ENCODE peak calls at places on chromosomes 2 and 18, in eight cellular contexts. A is IMR-90, P is A549, E is esophagus squamous epithelium, X is Peyer's patch, V is testis, W is gastrocnemius medialis, L is thyroid gland. D is an unnamed sample.

GRCh38 chr18:27225947-27226481 is 40.9 kb upstream of the CHST9 start:
- DNase-seq in P (no peak), E (no peak), W (no peak), V (no peak), L (no peak), X (no peak), A (no peak), D (no peak)

GRCh38 chr2:189146553-189146952 is 33.0 kb downstream of the COL5A2 start:
- DNase-seq in X (no peak), W (no peak), E (no peak), V (no peak), A (no peak), L (no peak), P (no peak), D (no peak)

GRCh38 chr2:23618696-23619530 is 233.9 kb downstream of the KLHL29 start:
- DNase-seq in L (no peak), X (no peak), W (no peak), V (no peak), A (peak), P (no peak), E (no peak), D (no peak)

GRCh38 chr2:30695749-30696148 is 111.5 kb downstream of the CAPN13 start:
- DNase-seq in E (no peak), A (no peak), P (no peak), W (no peak), V (no peak), X (no peak), L (no peak), D (no peak)

GRCh38 chr18:51151568-51152511 is 45.6 kb downstream of the MEX3C start:
- DNase-seq in L (no peak), W (no peak), V (no peak), P (no peak), A (no peak), X (no peak), E (no peak), D (no peak)

GRCh38 chr2:193738892-193739291 is 1544.2 kb upstream of the TMEFF2 start:
- DNase-seq in X (no peak), A (no peak), V (no peak), W (no peak), L (no peak), E (no peak), P (no peak), D (no peak)

GRCh38 chr18:54204883-54205282 is 19.6 kb downstream of the MBD2 start:
- DNase-seq in E (no peak), A (no peak), W (no peak), P (no peak), X (no peak), L (no peak), V (no peak), D (no peak)

GRCh38 chr2:174878537-174879147 is 114.4 kb upstream of the CHRNA1 start:
- DNase-seq in P (no peak), X (no peak), A (peak), W (no peak), V (peak), L (peak), E (no peak), D (peak)

GRCh38 chr2:218306184-218306920 is 14.0 kb upstream of the TMBIM1 start:
- DNase-seq in L (peak), W (no peak), V (no peak), E (no peak), X (no peak), P (no peak), A (no peak), D (no peak)

GRCh38 chr2:180038997-180039396 is 31.9 kb upstream of the CWC22 start:
- DNase-seq in P (no peak), W (no peak), E (no peak), A (no peak), V (no peak), L (no peak), X (no peak), D (no peak)

GRCh38 chr18:31493171-31493570 is 4.8 kb upstream of the DSG2 start:
- DNase-seq in A (no peak), V (no peak), X (no peak), E (no peak), P (no peak), L (no peak), W (no peak), D (no peak)

GRCh38 chr2:16525265-16525887 is 140.3 kb downstream of the CYRIA start:
- DNase-seq in L (no peak), P (peak), V (peak), E (no peak), W (peak), A (no peak), X (no peak), D (no peak)

GRCh38 chr18:57786038-57786437 is 17.1 kb downstream of the ATP8B1 start:
- DNase-seq in W (no peak), L (no peak), E (no peak), P (no peak), X (no peak), V (no peak), A (no peak), D (no peak)

GRCh38 chr2:64987963-64988419 is 1.2 kb upstream of the SLC1A4 start:
- DNase-seq in P (no peak), E (no peak), L (no peak), A (peak), X (no peak), V (no peak), W (no peak), D (no peak)

GRCh38 chr18:22169889-22170420 is 566 bp downstream of the GATA6 start:
- DNase-seq in P (no peak), V (peak), L (peak), X (peak), A (peak), E (no peak), W (no peak), D (peak)

GRCh38 chr2:12819098-12819465 is 102.3 kb downstream of the TRIB2 start:
- DNase-seq in P (no peak), A (peak), L (peak), X (no peak), V (peak), E (peak), W (peak), D (peak)

GRCh38 chr2:226378733-226379132 is 420.9 kb downstream of the IRS1 start:
- DNase-seq in X (no peak), W (no peak), L (no peak), P (no peak), E (no peak), A (peak), V (no peak), D (no peak)

GRCh38 chr2:120237491-120237902 is 14.3 kb upstream of the TMEM185B start:
- DNase-seq in P (peak), A (peak), L (no peak), W (no peak), X (no peak), E (no peak), V (no peak), D (no peak)

GRCh38 chr2:199484927-199485326 is 27.2 kb upstream of the SATB2 start:
- DNase-seq in E (no peak), V (no peak), P (no peak), A (no peak), X (no peak), L (no peak), W (no peak), D (no peak)

GRCh38 chr2:17470855-17471641 is 47.2 kb downstream of the RAD51AP2 start:
- DNase-seq in L (no peak), E (no peak), A (peak), W (no peak), P (peak), V (peak), X (no peak), D (no peak)

GRCh38 chr2:199310654-199311275 is 147.0 kb downstream of the SATB2 start:
- DNase-seq in V (no peak), L (no peak), E (no peak), X (no peak), W (no peak), P (no peak), A (no peak), D (no peak)

GRCh38 chr2:100071350-100072043 is 70.9 kb downstream of the AFF3 start:
- DNase-seq in P (no peak), E (no peak), L (no peak), V (no peak), A (no peak), X (no peak), W (no peak), D (no peak)

GRCh38 chr2:187768995-187769394 is 214.8 kb upstream of the TFPI start:
- DNase-seq in L (no peak), P (no peak), W (no peak), X (no peak), E (no peak), V (no peak), A (no peak), D (no peak)

GRCh38 chr18:28837100-28837499 is 660.2 kb upstream of the CDH2 start:
- DNase-seq in P (no peak), E (no peak), V (no peak), X (no peak), W (no peak), L (no peak), A (no peak), D (no peak)

GRCh38 chr18:58785171-58785805 is 79.4 kb upstream of the ZNF532 start:
- DNase-seq in A (peak), V (no peak), L (no peak), E (no peak), X (no peak), W (no peak), P (peak), D (peak)

GRCh38 chr2:166081131-166081632 is 46.6 kb downstream of the SCN1A start:
- DNase-seq in W (no peak), E (no peak), X (no peak), V (no peak), P (no peak), A (peak), L (no peak), D (no peak)

GRCh38 chr2:105378921-105379383 is 19.9 kb downstream of the FHL2 start:
- DNase-seq in P (no peak), V (no peak), E (no peak), L (no peak), A (no peak), X (no peak), W (no peak), D (peak)

GRCh38 chr2:209773377-209773776 is 1.7 kb downstream of the UNC80 start:
- DNase-seq in A (no peak), X (no peak), V (no peak), L (no peak), W (no peak), P (no peak), E (no peak), D (no peak)

GRCh38 chr2:74458957-74459290 is 686 bp downstream of the WBP1 start:
- DNase-seq in V (no peak), L (no peak), W (no peak), A (no peak), X (no peak), P (no peak), E (no peak), D (no peak)

GRCh38 chr2:206982360-206982759 is 43.0 kb downstream of the CPO start:
- DNase-seq in A (no peak), V (no peak), L (no peak), X (no peak), P (no peak), W (no peak), E (no peak), D (no peak)

GRCh38 chr18:24876266-24876665 is 415.8 kb downstream of the HRH4 start:
- DNase-seq in L (no peak), V (no peak), E (no peak), W (no peak), P (no peak), A (no peak), X (no peak), D (no peak)

GRCh38 chr18:24878289-24878688 is 417.9 kb downstream of the HRH4 start:
- DNase-seq in W (no peak), L (no peak), X (no peak), V (peak), P (no peak), E (no peak), A (peak), D (no peak)

GRCh38 chr18:24875286-24875685 is 414.8 kb downstream of the HRH4 start:
- DNase-seq in X (no peak), A (no peak), L (no peak), V (no peak), P (no peak), W (no peak), E (no peak), D (no peak)

DNA sequence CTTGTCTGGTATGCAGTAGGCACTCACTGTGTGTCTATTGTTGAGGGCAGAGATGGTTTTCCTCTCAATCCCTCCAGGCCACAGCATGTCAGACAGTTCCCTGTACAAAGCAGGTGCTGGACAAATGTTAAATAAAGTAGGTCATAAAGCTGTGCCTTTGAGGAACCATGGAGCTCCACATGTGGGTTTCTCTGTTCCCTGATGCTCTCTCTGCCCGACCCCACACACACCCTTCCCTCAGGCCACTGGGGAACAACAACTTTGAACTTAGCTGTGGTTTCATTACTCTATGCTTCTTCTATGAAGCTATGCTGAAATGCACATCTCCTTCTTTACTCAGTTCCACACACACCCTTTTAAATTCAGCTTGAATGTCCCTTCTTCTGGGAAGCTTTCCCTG is 415.3 kb downstream of the HRH4 start:
- DNase-seq in L (no peak), P (no peak), A (no peak), E (no peak), W (no peak), X (no peak), V (no peak), D (no peak)
- H3K27ac ChIP-seq in L (no peak), P (no peak), A (no peak), E (no peak), W (no peak), X (no peak), V (no peak), D (no peak)

DNA sequence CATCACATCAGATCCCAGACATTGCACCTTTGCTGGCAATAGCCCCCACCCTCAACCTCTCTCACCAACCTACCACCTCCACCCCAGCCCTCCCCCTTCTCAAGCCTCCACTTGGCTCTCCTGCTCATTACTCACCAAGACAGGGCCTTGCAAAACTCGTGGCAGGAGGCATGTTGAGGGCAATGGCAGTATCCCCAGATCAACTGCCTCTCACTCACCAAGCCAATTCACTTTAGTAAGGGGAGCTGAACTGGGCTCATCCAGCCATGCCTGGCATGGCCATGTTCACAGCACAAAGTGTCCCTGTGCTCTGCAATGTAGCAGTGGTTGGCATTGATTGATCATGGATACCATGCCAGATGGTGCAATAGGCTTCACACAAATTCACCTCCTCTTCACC is 46.3 kb upstream of the TEX51 start:
- DNase-seq in A (no peak), X (no peak), E (no peak), L (no peak), P (no peak), W (no peak), V (no peak), D (no peak)
- H3K4me3 ChIP-seq in A (no peak), X (no peak), E (no peak), L (no peak), P (no peak), W (no peak), V (no peak), D (no peak)

GRCh38 chr2:159146930-159147666 is 139.4 kb downstream of the WDSUB1 start:
- DNase-seq in L (peak), X (peak), W (no peak), P (no peak), E (no peak), A (no peak), V (no peak), D (no peak)
- TF ChIP-seq POLR2A in L (peak), X (no peak), W (no peak), P (no peak), E (peak), A (no peak), V (no peak), D (no peak)

DNA sequence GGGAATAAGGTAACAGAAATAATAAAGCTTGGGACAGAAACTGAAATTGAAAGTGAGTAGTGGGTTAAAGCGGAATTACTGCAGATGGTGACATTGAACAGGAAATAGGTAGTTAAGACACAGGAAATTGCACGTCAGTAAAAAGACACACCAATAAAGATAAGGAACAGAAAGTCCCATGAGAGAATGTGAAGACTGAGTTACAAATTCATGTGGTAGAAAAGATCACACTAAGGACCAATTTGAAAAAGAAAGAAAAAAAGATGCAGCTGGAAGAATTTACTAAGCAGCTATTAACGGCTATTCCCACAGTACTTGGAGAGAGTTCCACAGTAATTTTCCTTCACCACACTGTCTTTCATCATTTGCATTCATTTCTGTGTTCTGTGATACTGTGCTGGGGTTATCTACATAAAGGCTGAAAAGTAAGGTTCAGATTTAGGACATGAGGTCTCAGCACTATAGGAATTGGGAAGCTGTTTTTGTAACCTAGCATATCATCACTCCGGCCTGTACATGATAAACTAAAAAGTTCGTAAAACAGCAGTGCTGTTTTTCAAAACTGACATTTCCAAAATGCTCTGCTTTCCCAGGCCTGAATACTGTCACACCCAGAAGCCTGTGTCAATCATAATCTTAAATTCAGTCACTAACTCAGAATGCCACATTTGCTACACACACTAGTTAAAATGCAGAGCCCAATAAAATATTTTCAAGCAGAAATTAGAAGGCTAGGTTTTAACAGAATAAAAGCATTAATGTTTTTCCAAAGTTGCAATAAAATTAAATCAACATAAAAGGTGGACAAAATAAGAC is 42.9 kb downstream of the SRBD1 start:
- DNase-seq in L (no peak), A (peak), P (no peak), E (no peak), V (no peak), W (no peak), X (no peak), D (no peak)
- H3K27ac ChIP-seq in L (no peak), A (no peak), P (no peak), E (peak), V (no peak), W (peak), X (peak), D (no peak)

GRCh38 chr18:35029103-35029502 is 12.1 kb upstream of the MAPRE2 start:
- DNase-seq in A (peak), V (no peak), W (no peak), X (no peak), P (no peak), E (no peak), L (no peak), D (no peak)
- H3K4me3 ChIP-seq in A (no peak), V (no peak), W (no peak), X (no peak), P (no peak), E (no peak), L (no peak), D (no peak)

DNA sequence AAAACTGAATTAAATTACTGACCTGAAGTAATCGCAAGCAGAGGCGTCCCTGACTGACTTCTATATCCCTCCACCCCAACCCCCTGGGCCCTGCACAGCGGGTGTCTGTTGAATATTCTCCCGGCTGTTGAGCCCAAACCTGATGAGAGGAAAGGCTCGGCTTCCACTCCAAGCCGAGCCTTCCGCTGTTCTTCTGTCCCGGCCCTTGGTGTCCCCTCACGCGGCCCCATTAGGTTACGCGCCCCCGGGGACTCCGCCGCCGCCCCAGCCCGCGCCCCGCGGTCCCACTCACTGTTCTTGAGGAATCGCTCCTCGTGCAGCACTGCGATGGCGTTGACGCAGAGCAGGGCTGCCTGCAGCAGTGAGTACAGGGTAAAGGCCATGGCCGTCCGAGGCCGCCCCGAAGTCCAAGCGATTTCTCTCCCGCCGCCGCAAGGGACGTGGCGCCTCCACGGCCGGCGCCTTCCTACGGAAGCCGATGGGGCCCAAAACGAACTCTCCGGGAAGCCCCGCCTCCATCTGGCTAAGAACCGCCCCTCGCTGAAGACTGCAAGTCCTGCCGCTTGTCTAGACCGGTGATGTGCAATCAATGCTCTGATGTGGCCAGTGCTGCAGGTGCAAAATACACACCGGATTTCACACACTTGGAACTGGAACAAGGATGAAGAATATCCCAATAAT is at the start of gene IER3IP1:
- DNase-seq in E (peak), X (peak), W (peak), V (peak), P (peak), A (peak), L (peak), D (peak)
- TF ChIP-seq POLR2A in E (peak), X (peak), W (peak), V (no peak), P (peak), A (peak), L (peak), D (peak)